ENCODE peak calls at places on chromosomes 3 and 15, in nine cellular contexts. A is HCEC 1CT; K is stimulated activated CD4-positive, alpha-beta T cell treated with anti-CD3 and anti-CD28 coated beads, Interleukin-2, amount 100 ng/mL, for 48 hours; B is NCI-H748 treated with DMSO at 0.1 percent for 48 hours; W is EL; M is NCI-H1417; L is glutamatergic neuron; F is effector memory CD8-positive, alpha-beta T cell; Z is T-helper 22 cell. D is an unnamed sample.

GRCh38 chr3:138941259-138941885 is 5.6 kb downstream of the FOXL2 start:
- DNase-seq in A (peak), F (no peak), L (peak), M (no peak), Z (no peak), W (peak), B (no peak), K (no peak), D (peak)

GRCh38 chr3:134883697-134884385 is 88.8 kb downstream of the EPHB1 start:
- DNase-seq in L (no peak), F (no peak), M (no peak), K (no peak), A (no peak), Z (no peak), B (no peak), W (no peak), D (no peak)

GRCh38 chr3:146396792-146397191 is 72.6 kb downstream of the PLSCR2 start:
- DNase-seq in Z (no peak), B (no peak), L (no peak), K (no peak), A (no peak), F (no peak), W (no peak), M (no peak), D (no peak)

GRCh38 chr3:107962946-107963345 is 127.9 kb downstream of the CD47 start:
- DNase-seq in M (no peak), Z (no peak), A (peak), B (no peak), F (no peak), K (no peak), W (no peak), L (no peak), D (no peak)

GRCh38 chr3:196268270-196269163 is 19.0 kb downstream of the PCYT1A start:
- DNase-seq in L (no peak), M (no peak), Z (no peak), W (peak), F (no peak), B (no peak), A (peak), K (no peak), D (peak)

GRCh38 chr3:175149675-175150074 is 290.5 kb downstream of the NAALADL2 start:
- DNase-seq in L (no peak), F (no peak), B (peak), W (no peak), Z (no peak), A (no peak), K (no peak), M (peak), D (no peak)

GRCh38 chr3:171257251-171258179 is 202.7 kb downstream of the TNIK start:
- DNase-seq in L (no peak), Z (no peak), K (no peak), M (no peak), A (peak), W (peak), F (no peak), B (no peak), D (no peak)

GRCh38 chr3:86228106-86228505 is 762.8 kb downstream of the VGLL3 start:
- DNase-seq in F (no peak), L (no peak), W (no peak), K (no peak), A (no peak), Z (no peak), B (no peak), M (no peak), D (no peak)

GRCh38 chr3:122800838-122801237 is 6.0 kb downstream of the SLC49A4 start:
- DNase-seq in K (no peak), L (no peak), B (no peak), M (no peak), A (no peak), F (no peak), Z (no peak), W (no peak), D (no peak)

GRCh38 chr3:188779537-188779936 is 392.2 kb upstream of the TPRG1 start:
- DNase-seq in B (no peak), Z (no peak), L (no peak), W (no peak), M (no peak), K (no peak), F (no peak), A (no peak), D (no peak)

GRCh38 chr15:62757535-62757934 is 285.0 kb upstream of the TPM1 start:
- DNase-seq in K (no peak), A (no peak), L (no peak), M (no peak), F (no peak), W (no peak), Z (no peak), B (no peak), D (no peak)

GRCh38 chr15:73196113-73196512 is 143.8 kb downstream of the NEO1 start:
- DNase-seq in F (no peak), L (no peak), M (no peak), K (no peak), Z (no peak), A (peak), W (no peak), B (no peak), D (peak)

GRCh38 chr15:62066663-62067447 is at the start of gene C2CD4A:
- DNase-seq in F (peak), L (peak), K (peak), W (peak), Z (no peak), A (no peak), M (peak), B (peak), D (peak)

GRCh38 chr3:88113311-88114162 is 36.2 kb upstream of the C3orf38 start:
- DNase-seq in W (peak), K (peak), F (peak), M (peak), Z (peak), A (peak), L (peak), B (peak), D (peak)

GRCh38 chr3:129699199-129699598 is 92.7 kb upstream of the PLXND1 start:
- DNase-seq in A (no peak), W (no peak), M (no peak), F (no peak), Z (no peak), B (no peak), L (no peak), K (no peak), D (peak)

GRCh38 chr3:49674491-49674983 is 386 bp downstream of the APEH start:
- DNase-seq in Z (peak), F (no peak), B (no peak), K (no peak), M (no peak), A (no peak), W (no peak), L (no peak), D (no peak)

GRCh38 chr3:148937477-148937876 is 53.9 kb upstream of the GYG1 start:
- DNase-seq in L (no peak), B (no peak), W (peak), A (peak), Z (no peak), K (no peak), F (no peak), M (no peak), D (no peak)

GRCh38 chr3:191961036-191961435 is 500.1 kb downstream of the PYDC2 start:
- DNase-seq in M (no peak), L (no peak), W (no peak), Z (no peak), K (no peak), A (no peak), F (no peak), B (no peak), D (no peak)

GRCh38 chr3:39166932-39167532 is 13.6 kb upstream of the CSRNP1 start:
- DNase-seq in F (no peak), L (no peak), K (no peak), M (no peak), Z (no peak), W (peak), B (no peak), A (peak), D (no peak)

GRCh38 chr3:178705925-178706324 is 169.7 kb downstream of the KCNMB2 start:
- DNase-seq in A (peak), K (no peak), F (no peak), W (peak), L (no peak), M (peak), B (peak), Z (no peak), D (no peak)

GRCh38 chr3:133965033-133965570 is 64.6 kb downstream of the SLCO2A1 start:
- DNase-seq in W (no peak), L (no peak), F (no peak), Z (no peak), K (no peak), A (no peak), B (no peak), M (no peak), D (peak)

GRCh38 chr15:60477991-60478632 is 830 bp downstream of the ICE2 start:
- DNase-seq in Z (no peak), K (no peak), L (no peak), W (peak), A (peak), F (no peak), M (no peak), B (peak), D (peak)

GRCh38 chr3:3080309-3080708 is 29.9 kb downstream of the IL5RA start:
- DNase-seq in L (no peak), Z (no peak), K (no peak), B (no peak), M (no peak), F (no peak), W (no peak), A (no peak), D (no peak)

GRCh38 chr15:74863239-74864056 is 9.7 kb downstream of the SCAMP2 start:
- DNase-seq in B (no peak), L (no peak), A (peak), Z (no peak), K (no peak), M (no peak), W (peak), F (no peak), D (no peak)

GRCh38 chr15:94412979-94413741 is 181.8 kb downstream of the MCTP2 start:
- DNase-seq in M (peak), L (no peak), K (no peak), W (peak), F (no peak), Z (no peak), B (peak), A (no peak), D (peak)

GRCh38 chr3:9397911-9398714 is 698 bp downstream of the SETD5 start:
- DNase-seq in K (peak), M (peak), W (peak), Z (peak), F (no peak), B (no peak), A (peak), L (peak), D (no peak)

GRCh38 chr3:114336122-114336697 is 42.4 kb downstream of the TIGIT start:
- DNase-seq in W (no peak), F (no peak), K (no peak), Z (no peak), L (no peak), M (no peak), B (no peak), A (peak), D (peak)

GRCh38 chr15:27486036-27486435 is 515.1 kb downstream of the GABRG3 start:
- DNase-seq in B (peak), K (no peak), L (no peak), W (no peak), F (no peak), Z (no peak), A (no peak), M (peak), D (no peak)

GRCh38 chr3:163058190-163058854 is 1561.7 kb downstream of the OTOL1 start:
- DNase-seq in F (no peak), Z (no peak), B (no peak), L (no peak), W (peak), K (no peak), A (no peak), M (no peak), D (no peak)

GRCh38 chr15:75648156-75649000 is 666 bp downstream of the SNX33 start:
- DNase-seq in L (peak), A (peak), B (no peak), Z (no peak), K (no peak), M (no peak), F (no peak), W (peak), D (no peak)

GRCh38 chr3:197014942-197015575 is 14.6 kb downstream of the MELTF start:
- DNase-seq in K (no peak), A (no peak), Z (no peak), W (no peak), M (no peak), L (no peak), B (no peak), F (no peak), D (no peak)

GRCh38 chr15:99102332-99103235 is 2.3 kb upstream of the SYNM start:
- DNase-seq in F (no peak), B (no peak), K (no peak), A (no peak), W (no peak), L (no peak), Z (no peak), M (no peak), D (no peak)

GRCh38 chr3:104564045-104564643 is 802.6 kb upstream of the ALCAM start:
- DNase-seq in F (peak), M (peak), L (peak), Z (peak), W (peak), A (peak), K (peak), B (peak), D (peak)

GRCh38 chr15:60421544-60421943 is 23.8 kb upstream of the ANXA2 start:
- DNase-seq in L (no peak), A (peak), B (no peak), M (no peak), W (peak), K (no peak), Z (no peak), F (no peak), D (no peak)

GRCh38 chr15:101454365-101454764 is 35.1 kb downstream of the PCSK6 start:
- DNase-seq in Z (no peak), L (no peak), W (no peak), B (no peak), K (no peak), F (no peak), A (no peak), M (no peak), D (no peak)

GRCh38 chr3:59422312-59422711 is 372.5 kb upstream of the CFAP20DC start:
- DNase-seq in W (peak), K (no peak), M (no peak), L (no peak), B (no peak), A (peak), Z (no peak), F (no peak), D (no peak)

D was measured in KBM-7.